ENCODE peak calls at places on chromosomes 11 and 22, in six cellular contexts. Z, K, V, J, U and G are unnamed samples.

GRCh38 chr11:126518130-126518995 is 162.9 kb downstream of the ST3GAL4 start:
- DNase-seq in U (no peak), Z (no peak), V (no peak), K (no peak), J (no peak), G (no peak)

GRCh38 chr22:47161631-47162030 is 399.2 kb downstream of the TBC1D22A start:
- DNase-seq in Z (peak; percentile 8), U (no peak), K (no peak), J (no peak), V (no peak), G (no peak)

GRCh38 chr11:17273668-17274321 is 2.7 kb upstream of the NUCB2 start:
- DNase-seq in K (no peak), U (no peak), J (no peak), V (peak; percentile 37), Z (peak; percentile 59), G (no peak)

GRCh38 chr22:41405588-41405987 is 23.8 kb downstream of the TEF start:
- DNase-seq in U (no peak), K (no peak), V (no peak), J (no peak), Z (no peak), G (no peak)

GRCh38 chr11:114237321-114238280 is 58.6 kb upstream of the NNMT start:
- DNase-seq in V (no peak), K (no peak), J (no peak), U (no peak), Z (no peak), G (no peak)

GRCh38 chr22:22111267-22111751 is 128.7 kb upstream of the TOP3B start:
- DNase-seq in Z (no peak), K (no peak), U (peak; percentile 86), V (peak; percentile 96), J (no peak), G (no peak)

GRCh38 chr11:130181295-130182272 is 22.0 kb downstream of the ST14 start:
- DNase-seq in Z (no peak), V (no peak), K (peak; percentile 99), U (no peak), J (no peak), G (no peak)

GRCh38 chr11:124174001-124174400 is 9.1 kb upstream of the OR10D3 start:
- DNase-seq in U (no peak), V (peak; percentile 85), J (peak; percentile 2), K (peak; percentile 47), Z (no peak), G (no peak)

GRCh38 chr11:86558219-86558618 is 114.2 kb downstream of the ME3 start:
- DNase-seq in U (no peak), Z (no peak), J (no peak), V (no peak), K (no peak), G (no peak)

GRCh38 chr11:110433393-110434333 is 3.9 kb downstream of the FDX1 start:
- DNase-seq in U (no peak), V (no peak), J (no peak), Z (no peak), K (peak; percentile 6), G (no peak)

GRCh38 chr22:18091916-18092526 is 14.2 kb downstream of the PEX26 start:
- DNase-seq in U (no peak), V (no peak), Z (no peak), J (no peak), K (peak; percentile 76), G (no peak)

GRCh38 chr22:32466496-32466895 is 2.2 kb upstream of the BPIFC start:
- DNase-seq in K (no peak), V (no peak), J (no peak), U (no peak), Z (no peak), G (no peak)

GRCh38 chr22:32474635-32475427 is at the start of gene FBXO7:
- DNase-seq in Z (peak; percentile 92), V (peak; percentile 91), U (peak; percentile 37), J (peak; percentile 80), K (peak; percentile 84), G (peak; percentile 96)

GRCh38 chr22:32473388-32473952 is 1.1 kb upstream of the FBXO7 start:
- DNase-seq in K (peak; percentile 76), J (peak; percentile 68), Z (no peak), V (peak; percentile 65), U (peak; percentile 34), G (peak; percentile 69)

GRCh38 chr22:32465661-32466060 is 1.4 kb upstream of the BPIFC start:
- DNase-seq in K (no peak), Z (no peak), V (no peak), U (no peak), J (no peak), G (no peak)

DNA sequence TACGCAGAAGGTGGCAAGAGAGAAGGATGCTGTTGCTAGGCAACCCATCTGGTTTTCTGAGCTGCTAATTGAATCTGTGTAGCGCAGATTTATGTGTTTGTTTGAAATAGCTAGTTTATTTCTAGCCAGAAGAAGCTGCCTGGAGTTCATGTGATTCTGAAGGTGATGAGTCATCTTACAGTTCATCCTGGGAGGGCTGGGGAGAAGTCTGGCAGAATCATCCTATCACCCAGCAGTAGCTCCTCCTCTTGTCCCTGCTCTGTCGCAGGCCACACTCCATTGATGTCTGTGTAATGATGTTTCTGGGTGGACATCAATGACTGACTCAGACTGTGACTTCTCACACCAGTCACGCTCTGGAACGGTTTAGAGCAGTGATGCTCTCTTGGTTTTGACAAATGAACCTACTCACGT is 4.8 kb upstream of the FBXO7 start:
- DNase-seq in K (no peak), Z (no peak), V (peak; percentile 62), J (peak; percentile 13), U (no peak), G (no peak)
- TF ChIP-seq SP1 in K (no peak), Z (no peak), V (no peak), J (no peak), U (no peak), G (no peak)

DNA sequence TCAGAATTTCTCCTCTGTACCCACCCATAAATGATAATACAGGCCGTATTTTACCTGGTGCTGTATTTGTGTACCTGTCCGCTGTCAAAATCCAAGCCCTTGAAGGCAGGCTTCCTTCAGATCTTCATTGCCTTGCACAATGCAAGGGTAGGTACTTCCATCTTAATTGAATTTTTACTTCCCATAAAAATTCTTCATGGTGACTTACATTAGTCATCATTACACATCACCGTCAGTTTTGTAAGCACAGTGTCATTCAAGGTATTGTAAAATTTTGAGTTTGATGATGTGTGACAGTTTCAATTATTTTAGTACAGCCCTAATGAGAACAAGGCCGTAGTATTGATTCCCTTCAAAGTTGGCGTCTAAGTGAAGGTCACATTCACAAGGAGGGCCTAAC is 770 bp upstream of the TSG101 start:
- DNase-seq in K (no peak), V (peak; percentile 24), U (no peak), J (no peak), Z (no peak), G (peak; percentile 7)
- TF ChIP-seq SP1 in K (no peak), V (no peak), U (no peak), J (peak; percentile 12), Z (no peak), G (no peak)

DNA sequence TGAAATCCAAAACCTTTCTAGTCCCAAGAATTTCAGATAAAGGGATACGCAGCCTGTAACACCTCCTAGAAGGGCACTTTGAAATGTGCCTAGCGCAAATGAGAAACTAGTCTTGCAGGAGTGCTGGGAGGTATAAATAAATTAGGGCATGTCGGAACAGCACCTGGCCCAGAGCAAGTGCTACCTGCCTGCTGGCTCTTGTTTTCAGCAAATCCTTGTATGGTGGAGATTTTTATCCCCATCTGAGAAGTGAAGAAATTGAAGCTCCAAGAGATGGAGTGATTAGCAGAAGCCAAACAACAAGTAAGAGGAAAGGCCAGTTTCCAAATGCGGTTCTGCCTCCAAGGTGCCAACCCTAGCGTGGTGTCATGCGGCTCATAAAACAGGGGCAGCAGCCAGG is 36.7 kb upstream of the TFIP11 start:
- DNase-seq in Z (no peak), J (no peak), K (no peak), V (no peak), U (no peak), G (no peak)
- TF ChIP-seq SP1 in Z (no peak), J (no peak), K (no peak), V (no peak), U (no peak), G (no peak)

GRCh38 chr11:45333506-45333971 is 47.4 kb upstream of the SYT13 start:
- DNase-seq in Z (peak; percentile 44), K (peak; percentile 15), J (peak; percentile 23), V (peak; percentile 25), U (no peak), G (peak; percentile 40)
- TF ChIP-seq SP1 in Z (no peak), K (no peak), J (no peak), V (no peak), U (no peak), G (no peak)

GRCh38 chr11:63537293-63538101 is 889 bp downstream of the PLAAT4 start:
- DNase-seq in U (no peak), J (no peak), K (no peak), Z (no peak), V (no peak), G (no peak)
- TF ChIP-seq SP1 in U (no peak), J (no peak), K (no peak), Z (no peak), V (no peak), G (no peak)

DNA sequence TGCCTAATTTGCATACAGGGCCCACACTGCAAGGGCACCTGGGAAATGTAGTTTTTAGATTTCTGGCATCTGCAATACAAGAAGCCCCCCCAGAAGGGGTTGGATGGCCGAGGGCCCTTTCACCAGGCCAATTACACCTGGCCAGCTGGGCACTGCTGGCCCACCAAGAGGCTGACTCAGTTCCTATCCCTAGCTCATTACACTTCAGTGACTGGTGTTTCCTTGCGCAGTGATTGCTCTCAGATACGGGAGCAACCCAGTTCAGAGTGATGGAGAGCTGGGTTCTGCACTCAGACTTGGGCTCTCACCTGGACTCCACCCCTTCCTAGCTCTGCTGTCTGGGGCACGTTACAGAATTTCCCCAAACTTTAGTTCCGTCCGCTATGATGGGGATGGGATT is 81.1 kb upstream of the SHANK2 start:
- DNase-seq in K (no peak), V (no peak), Z (no peak), J (no peak), U (no peak), G (no peak)
- TF ChIP-seq SP1 in K (no peak), V (no peak), Z (no peak), J (no peak), U (no peak), G (no peak)

DNA sequence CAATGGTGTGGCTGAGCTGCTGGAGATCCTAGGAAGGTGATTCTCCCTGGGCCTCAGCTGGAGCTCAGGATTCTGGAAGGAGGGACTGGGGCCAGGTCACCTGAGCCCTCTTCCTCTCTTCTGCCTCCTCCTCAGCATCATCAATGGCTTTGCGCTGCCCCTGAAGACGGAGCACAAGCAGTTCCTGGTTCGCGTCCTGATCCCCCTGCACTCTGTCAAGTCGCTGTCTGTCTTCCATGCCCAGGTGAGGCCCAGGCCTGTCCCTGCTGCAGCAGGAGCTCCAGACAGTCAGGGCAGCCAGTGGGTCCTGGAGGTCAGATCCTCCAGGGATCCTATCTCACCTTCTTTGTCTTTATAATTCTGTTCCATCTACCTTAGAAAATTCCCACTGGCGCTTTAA is 5.3 kb downstream of the GPHA2 start:
- DNase-seq in Z (no peak), K (no peak), U (no peak), V (no peak), J (no peak), G (no peak)
- TF ChIP-seq SP1 in Z (no peak), K (no peak), U (no peak), V (no peak), J (no peak), G (no peak)

GRCh38 chr11:82864268-82864667 is 36.0 kb downstream of the PRCP start:
- DNase-seq in K (peak; percentile 57), J (peak; percentile 32), U (no peak), V (peak; percentile 50), Z (peak; percentile 55), G (peak; percentile 36)
- TF ChIP-seq SP1 in K (no peak), J (no peak), U (no peak), V (peak; percentile 25), Z (no peak), G (no peak)